ENCODE peak calls at places on chromosomes 7 and 10, in six cellular contexts. T is pancreas; X is GM04503; C is stimulated activated CD4-positive, alpha-beta T cell treated with anti-CD3 and anti-CD28 coated beads, Interleukin-12 subunit alpha, Interleukin-12 subunit beta, amount 100 ng/mL, for 24 hours; V is activated T-cell treated with anti-CD3 and anti-CD28 coated beads, Interleukin-2, amount 50 U/mL, for 4 hours; G is GM03348. L is an unnamed sample.

GRCh38 chr7:48140001-48140681 is 31.1 kb upstream of the ABCA13 start:
- DNase-seq in G (no peak), V (no peak), C (no peak), T (peak; percentile 38), X (peak; percentile 38), L (no peak)

GRCh38 chr10:106857213-106857612 is 307.3 kb downstream of the SORCS1 start:
- DNase-seq in G (no peak), T (no peak), V (no peak), X (no peak), C (no peak), L (no peak)

GRCh38 chr7:114217026-114217425 is 197.6 kb upstream of the FOXP2 start:
- DNase-seq in X (no peak), T (no peak), G (no peak), V (no peak), C (no peak), L (no peak)

GRCh38 chr7:23357190-23358093 is 58.3 kb downstream of the MALSU1 start:
- DNase-seq in V (no peak), C (no peak), X (no peak), T (no peak), G (no peak), L (no peak)

GRCh38 chr10:62651341-62651740 is 153.2 kb upstream of the ADO start:
- DNase-seq in X (no peak), T (no peak), C (no peak), G (peak; percentile 58), V (no peak), L (no peak)

GRCh38 chr7:137984181-137985041 is 17.5 kb downstream of the CREB3L2 start:
- DNase-seq in X (no peak), G (no peak), V (no peak), C (no peak), T (no peak), L (no peak)

GRCh38 chr10:132464256-132465192 is 67.5 kb downstream of the PWWP2B start:
- DNase-seq in G (peak; percentile 73), X (no peak), C (no peak), V (no peak), T (peak; percentile 52), L (no peak)

GRCh38 chr7:107982918-107983389 is 20.0 kb downstream of the LAMB1 start:
- DNase-seq in T (no peak), V (no peak), X (peak; percentile 54), C (no peak), G (no peak), L (no peak)

L was measured in lung.